ENCODE peak calls at places on chromosome 15, in ten cellular contexts. Y is mammary epithelial cell; R is Calu3; G is EL; E is pancreas; S is lower leg skin; O is GM13977; Z is sigmoid colon; H is naive thymus-derived CD8-positive, alpha-beta T cell; L is mesothelial cell of epicardium. M is an unnamed sample.

GRCh38 chr15:48974865-48975264 is 11.1 kb upstream of the SHC4 start:
- DNase-seq in G (peak; percentile 11), S (no peak), O (no peak), R (no peak), Y (no peak), E (no peak), H (no peak), L (no peak), Z (no peak), M (no peak)

GRCh38 chr15:67413770-67414429 is 107.0 kb upstream of the C15orf61 start:
- DNase-seq in Z (no peak), S (no peak), H (no peak), Y (no peak), L (no peak), O (no peak), E (no peak), G (peak; percentile 92), R (peak; percentile 40), M (no peak)

GRCh38 chr15:65778269-65778668 is 13.8 kb downstream of the DENND4A start:
- DNase-seq in Y (no peak), O (no peak), L (no peak), G (no peak), E (no peak), R (no peak), Z (no peak), S (no peak), H (no peak), M (no peak)

GRCh38 chr15:48680841-48681240 is 35.3 kb upstream of the FBN1 start:
- DNase-seq in Z (no peak), H (no peak), L (no peak), E (no peak), S (no peak), G (peak; percentile 91), R (no peak), O (no peak), Y (peak; percentile 88), M (no peak)

GRCh38 chr15:71143373-71144310 is 28.4 kb downstream of the THSD4 start:
- DNase-seq in O (no peak), S (no peak), L (no peak), E (no peak), H (no peak), R (no peak), Y (no peak), G (no peak), Z (no peak), M (no peak)

GRCh38 chr15:83200162-83200561 is 7.5 kb downstream of the HDGFL3 start:
- DNase-seq in O (no peak), G (peak; percentile 70), R (no peak), E (no peak), S (no peak), Y (peak; percentile 83), Z (no peak), L (no peak), H (no peak), M (no peak)

GRCh38 chr15:47116698-47117097 is 600.6 kb upstream of the SEMA6D start:
- DNase-seq in Z (no peak), R (no peak), E (no peak), O (no peak), H (no peak), L (no peak), S (no peak), Y (no peak), G (no peak), M (no peak)

GRCh38 chr15:42184313-42184712 is 23.8 kb downstream of the VPS39 start:
- DNase-seq in H (no peak), L (no peak), Y (no peak), S (no peak), E (peak; percentile 22), G (no peak), R (no peak), Z (no peak), O (peak; percentile 24), M (no peak)

GRCh38 chr15:40122239-40122638 is 13.6 kb upstream of the BMF start:
- DNase-seq in O (no peak), G (no peak), Y (no peak), S (peak; percentile 62), E (no peak), L (no peak), Z (no peak), H (no peak), R (no peak), M (no peak)

GRCh38 chr15:32688151-32688639 is 29.6 kb upstream of the GREM1 start:
- DNase-seq in O (no peak), L (no peak), H (no peak), Z (no peak), E (peak; percentile 70), S (no peak), R (peak; percentile 47), G (peak; percentile 64), Y (peak; percentile 53), M (no peak)

GRCh38 chr15:78625621-78626280 is 5.0 kb upstream of the CHRNA3 start:
- DNase-seq in H (no peak), S (peak; percentile 81), O (peak; percentile 18), G (no peak), R (no peak), L (no peak), Z (no peak), E (no peak), Y (no peak), M (no peak)

GRCh38 chr15:78449220-78449999 is 11.4 kb downstream of the IREB2 start:
- DNase-seq in R (no peak), E (no peak), H (no peak), O (no peak), S (no peak), L (no peak), Y (peak; percentile 3), Z (no peak), G (no peak), M (no peak)

GRCh38 chr15:67097893-67098740 is 32.7 kb downstream of the SMAD3 start:
- DNase-seq in G (peak; percentile 66), S (no peak), R (no peak), H (no peak), L (no peak), Z (peak; percentile 80), Y (peak; percentile 67), O (no peak), E (no peak), M (no peak)

GRCh38 chr15:98894312-98894711 is 113.3 kb downstream of the PGPEP1L start:
- DNase-seq in G (no peak), Z (no peak), R (no peak), S (no peak), Y (no peak), L (no peak), H (no peak), O (no peak), E (no peak), M (no peak)

GRCh38 chr15:23033979-23034378 is 5.4 kb downstream of the TUBGCP5 start:
- DNase-seq in H (no peak), Y (no peak), O (no peak), Z (no peak), S (no peak), G (no peak), L (no peak), R (no peak), E (no peak), M (no peak)

GRCh38 chr15:83845230-83845629 is 191.3 kb downstream of the ADAMTSL3 start:
- DNase-seq in Y (peak; percentile 57), E (no peak), O (no peak), S (no peak), L (no peak), G (peak; percentile 19), Z (no peak), R (no peak), H (no peak), M (no peak)

GRCh38 chr15:26318689-26319088 is 454.2 kb downstream of the GABRB3 start:
- DNase-seq in G (no peak), O (no peak), Z (no peak), Y (no peak), R (no peak), S (no peak), L (no peak), H (no peak), E (no peak), M (no peak)

GRCh38 chr15:90870354-90871096 is 2.1 kb downstream of the FURIN start:
- DNase-seq in L (no peak), O (peak; percentile 47), Y (no peak), H (no peak), Z (no peak), S (no peak), R (no peak), E (no peak), G (peak; percentile 23), M (no peak)

GRCh38 chr15:39244776-39245175 is 336.1 kb upstream of the THBS1 start:
- DNase-seq in R (no peak), H (no peak), L (no peak), G (no peak), Z (no peak), E (no peak), Y (no peak), O (no peak), S (no peak), M (no peak)

GRCh38 chr15:59444082-59444835 is 6.3 kb downstream of the FAM81A start:
- DNase-seq in R (no peak), H (no peak), Y (no peak), E (no peak), L (no peak), S (peak; percentile 36), G (no peak), O (no peak), Z (no peak), M (no peak)

GRCh38 chr15:100642217-100642949 is 40.0 kb downstream of the ASB7 start:
- DNase-seq in G (no peak), Y (no peak), Z (no peak), L (no peak), S (no peak), H (no peak), O (no peak), E (no peak), R (no peak), M (no peak)

GRCh38 chr15:76286231-76286879 is 24.9 kb downstream of the ETFA start:
- DNase-seq in R (no peak), Y (no peak), O (peak; percentile 62), E (no peak), Z (no peak), G (peak; percentile 9), S (no peak), L (no peak), H (peak; percentile 15), M (no peak)

GRCh38 chr15:44535509-44536297 is 1.2 kb upstream of the EIF3J start:
- DNase-seq in E (no peak), G (no peak), Z (peak; percentile 70), S (no peak), Y (no peak), H (no peak), R (peak; percentile 19), L (no peak), O (peak; percentile 26), M (no peak)

GRCh38 chr15:43329222-43329959 is 982 bp downstream of the LCMT2 start:
- DNase-seq in L (no peak), O (no peak), Y (no peak), R (no peak), Z (peak; percentile 74), G (peak; percentile 41), H (no peak), S (no peak), E (no peak), M (no peak)

GRCh38 chr15:58243083-58243482 is 104.9 kb downstream of the AQP9 start:
- DNase-seq in E (no peak), Z (no peak), Y (no peak), R (no peak), L (no peak), H (no peak), S (no peak), G (no peak), O (no peak), M (peak; percentile 32)

GRCh38 chr15:41546846-41547786 is 3.1 kb upstream of the RPAP1 start:
- DNase-seq in L (no peak), R (peak; percentile 41), S (no peak), Y (peak; percentile 47), E (no peak), Z (no peak), O (no peak), H (no peak), G (peak; percentile 73), M (no peak)

GRCh38 chr15:38174691-38175090 is 77.9 kb upstream of the SPRED1 start:
- DNase-seq in H (no peak), E (no peak), R (no peak), S (no peak), G (no peak), Z (no peak), L (no peak), O (no peak), Y (no peak), M (no peak)

GRCh38 chr15:40471778-40472130 is 970 bp downstream of the CHST14 start:
- DNase-seq in O (no peak), G (peak; percentile 38), R (peak; percentile 30), L (no peak), Z (no peak), Y (no peak), H (no peak), E (no peak), S (no peak), M (no peak)

M was measured in DMS 273 treated with DMSO at 0.1 percent for 48 hours.